ENCODE peak calls at places on chromosome 1, in five cellular contexts. I, X, G, E and W are unnamed samples.

GRCh38 chr1:30864681-30865080 is 43.9 kb downstream of the SDC3 start:
- DNase-seq in X (no peak), I (no peak), E (no peak), G (no peak), W (no peak)

GRCh38 chr1:28087614-28088167 is 719 bp downstream of the EYA3 start:
- DNase-seq in X (peak), G (no peak), E (no peak), I (peak), W (no peak)

GRCh38 chr1:215277537-215277936 is 195.0 kb downstream of the KCNK2 start:
- DNase-seq in X (no peak), G (peak), E (peak), I (no peak), W (no peak)

GRCh38 chr1:100955322-100955721 is 59.4 kb downstream of the SLC30A7 start:
- DNase-seq in E (peak), G (peak), X (no peak), I (no peak), W (no peak)

GRCh38 chr1:41418868-41419583 is 57.8 kb downstream of the FOXO6 start:
- DNase-seq in G (peak), I (no peak), E (peak), X (peak), W (peak)

GRCh38 chr1:29033829-29034466 is 89.8 kb downstream of the TMEM200B start:
- DNase-seq in E (peak), I (no peak), G (no peak), X (peak), W (peak)

GRCh38 chr1:205774277-205775014 is 836 bp downstream of the RAB29 start:
- DNase-seq in G (no peak), X (peak), E (peak), I (no peak), W (no peak)

GRCh38 chr1:117366982-117367768 is at the start of gene MAN1A2:
- DNase-seq in G (peak), X (peak), I (peak), E (peak), W (peak)

GRCh38 chr1:67053535-67053784 is 488 bp downstream of the SLC35D1 start:
- DNase-seq in X (peak), G (no peak), E (no peak), I (peak), W (peak)

GRCh38 chr1:157101196-157101595 is 1.6 kb upstream of the ETV3L start:
- DNase-seq in G (no peak), I (no peak), X (no peak), E (no peak), W (no peak)

GRCh38 chr1:156221986-156222692 is 9.3 kb downstream of the PMF1 start:
- DNase-seq in I (no peak), G (no peak), X (no peak), E (no peak), W (no peak)

GRCh38 chr1:48526045-48526714 is 54.2 kb upstream of the SPATA6 start:
- DNase-seq in I (no peak), E (peak), X (peak), G (no peak), W (no peak)

GRCh38 chr1:17629460-17629859 is 90.0 kb downstream of the ARHGEF10L start:
- DNase-seq in I (no peak), E (no peak), G (no peak), X (no peak), W (no peak)

GRCh38 chr1:17624540-17625256 is 85.2 kb downstream of the ARHGEF10L start:
- DNase-seq in E (peak), G (no peak), I (no peak), X (no peak), W (peak)

GRCh38 chr1:17630048-17630830 is 90.7 kb downstream of the ARHGEF10L start:
- DNase-seq in I (no peak), G (no peak), E (no peak), X (no peak), W (no peak)

GRCh38 chr1:17631410-17631809 is 91.9 kb downstream of the ARHGEF10L start:
- DNase-seq in G (no peak), E (no peak), I (no peak), X (no peak), W (no peak)

DNA sequence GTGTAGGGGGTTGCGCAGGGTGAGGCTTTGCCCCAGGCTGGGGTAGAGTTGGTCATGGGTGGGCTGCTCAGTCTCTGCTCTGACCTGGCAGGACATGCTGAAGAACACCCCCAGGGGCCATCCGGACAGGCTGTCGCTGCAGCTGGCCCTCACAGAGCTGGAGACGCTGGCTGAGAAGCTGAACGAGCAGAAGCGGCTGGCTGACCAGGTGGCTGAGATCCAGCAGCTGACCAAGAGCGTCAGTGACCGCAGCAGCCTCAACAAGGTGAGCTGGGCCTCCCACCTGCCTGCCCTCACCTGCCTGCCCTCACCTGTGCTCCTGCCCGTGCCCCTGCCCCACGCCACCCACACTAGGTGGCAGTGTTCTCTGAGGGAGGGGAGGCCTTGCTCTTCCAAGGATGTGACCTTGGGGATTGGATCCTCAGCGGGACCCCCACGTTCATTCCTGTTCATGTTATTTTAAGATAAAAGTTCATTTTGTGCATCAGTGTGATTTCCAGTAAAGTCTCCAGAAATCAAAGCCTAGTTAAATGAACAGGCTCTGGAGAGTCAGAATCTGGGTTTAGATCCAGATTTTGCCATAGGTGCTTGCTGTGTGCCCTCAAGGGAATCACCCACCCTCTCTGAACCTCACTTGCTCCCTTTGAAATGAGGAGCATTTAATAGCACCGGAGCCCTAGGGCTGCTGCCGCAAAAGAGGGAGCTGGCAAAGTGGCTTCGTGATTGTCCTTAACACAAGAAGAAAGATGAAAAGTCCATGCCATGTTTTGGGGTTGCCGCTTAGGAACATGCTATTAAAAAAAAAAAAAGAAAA is 87.9 kb downstream of the ARHGEF10L start:
- DNase-seq in G (no peak), I (no peak), E (no peak), X (no peak), W (no peak)
- TF ChIP-seq CTCF in G (no peak), I (no peak), E (no peak), X (no peak), W (no peak)

GRCh38 chr1:160748182-160748876 is 9.3 kb downstream of the SLAMF7 start:
- DNase-seq in E (peak), G (no peak), I (no peak), X (no peak), W (peak)
- TF ChIP-seq CTCF in E (no peak), G (peak), I (no peak), X (no peak), W (peak)

DNA sequence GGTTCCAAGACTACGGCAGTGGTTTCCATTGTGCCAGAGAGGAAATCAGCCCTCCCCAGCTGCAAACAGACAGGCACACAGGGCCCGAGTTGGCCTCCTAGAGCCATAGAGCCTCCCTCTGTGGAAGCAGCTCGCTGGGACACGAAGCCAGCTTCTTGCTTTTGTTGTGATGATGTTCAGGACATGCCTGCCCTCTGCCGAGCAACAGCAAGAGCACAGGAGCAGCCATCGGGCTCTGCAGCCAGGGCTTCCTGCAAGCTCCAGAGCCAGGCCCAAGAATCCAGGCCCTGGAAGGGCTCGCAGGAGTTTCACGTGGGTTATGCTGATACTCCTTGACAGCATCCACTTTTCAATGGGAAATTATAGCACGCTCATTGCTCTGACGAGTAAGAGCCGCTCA is 18.5 kb downstream of the NPHP4 start:
- DNase-seq in X (no peak), I (no peak), E (peak), G (no peak), W (no peak)
- TF ChIP-seq CTCF in X (no peak), I (no peak), E (no peak), G (no peak), W (peak)

GRCh38 chr1:222769968-222770620 is 33.1 kb downstream of the FAM177B start:
- DNase-seq in X (no peak), E (peak), G (no peak), I (no peak), W (no peak)

GRCh38 chr1:222767152-222767571 is 30.2 kb downstream of the FAM177B start:
- DNase-seq in I (no peak), E (no peak), G (no peak), X (no peak), W (no peak)

GRCh38 chr1:222768592-222768991 is 31.6 kb downstream of the FAM177B start:
- DNase-seq in X (no peak), E (no peak), I (no peak), G (no peak), W (no peak)

DNA sequence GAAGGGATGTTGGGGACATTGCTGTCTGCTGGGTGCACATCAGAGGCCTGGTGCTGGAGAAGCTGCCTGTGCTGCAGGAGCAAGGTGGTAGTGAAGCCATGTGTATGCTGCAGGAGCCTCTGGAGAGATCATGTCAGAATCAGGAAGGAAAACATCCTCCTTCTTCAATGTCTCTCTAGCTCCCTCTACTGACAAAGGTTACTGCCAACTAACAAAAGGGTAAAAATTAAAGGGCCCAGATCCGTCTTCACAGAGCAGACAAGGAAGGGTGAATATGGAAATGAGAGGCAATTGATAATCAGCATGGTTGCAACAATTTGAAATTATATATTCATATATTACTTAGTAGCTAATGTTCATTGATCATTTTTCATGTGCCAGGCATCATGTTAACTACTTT is 32.2 kb downstream of the FAM177B start:
- DNase-seq in E (no peak), I (no peak), X (no peak), G (no peak), W (no peak)
- TF ChIP-seq CTCF in E (no peak), I (no peak), X (no peak), G (peak), W (no peak)

GRCh38 chr1:224064150-224064549 is 49.8 kb upstream of the FBXO28 start:
- DNase-seq in X (no peak), I (no peak), G (no peak), E (no peak), W (no peak)

GRCh38 chr1:224057461-224058199 is 56.3 kb upstream of the FBXO28 start:
- DNase-seq in E (no peak), G (no peak), I (no peak), X (no peak), W (no peak)

GRCh38 chr1:224059897-224060462 is 53.9 kb upstream of the FBXO28 start:
- DNase-seq in E (no peak), X (no peak), G (no peak), I (no peak), W (no peak)

GRCh38 chr1:224058303-224058702 is 55.6 kb upstream of the FBXO28 start:
- DNase-seq in E (peak), G (no peak), I (no peak), X (no peak), W (peak)

GRCh38 chr1:224061436-224061835 is 52.5 kb upstream of the FBXO28 start:
- DNase-seq in X (no peak), I (no peak), G (no peak), E (no peak), W (no peak)
- TF ChIP-seq CTCF in X (no peak), I (no peak), G (no peak), E (no peak), W (no peak)

GRCh38 chr1:33239487-33239886 is 16.8 kb upstream of the ZNF362 start:
- DNase-seq in I (no peak), E (no peak), G (no peak), X (no peak), W (no peak)
- TF ChIP-seq CTCF in I (no peak), E (no peak), G (no peak), X (no peak), W (no peak)

GRCh38 chr1:35192056-35192852 is 691 bp downstream of the SFPQ start:
- DNase-seq in X (peak), E (peak), G (no peak), I (peak), W (peak)
- TF ChIP-seq CTCF in X (peak), E (no peak), G (no peak), I (no peak), W (no peak)

GRCh38 chr1:245156736-245157505 is 2.1 kb downstream of the KIF26B start:
- DNase-seq in X (peak), E (peak), I (no peak), G (no peak), W (peak)
- TF ChIP-seq CTCF in X (no peak), E (no peak), I (no peak), G (no peak), W (no peak)